ENCODE peak calls at places on chromosomes 3 and 15, in ten cellular contexts. V is anterior cingulate cortex, H is putamen, T is GM23248, S is nucleus accumbens, B is substantia nigra, W is retina, Y is cardiac fibroblast, K is globus pallidus, L is posterior cingulate gyrus. X is an unnamed sample.

GRCh38 chr3:50627407-50628051 is 10.6 kb downstream of the MAPKAPK3 start:
- DNase-seq in V (peak; percentile 13), H (no peak), T (peak; percentile 92), S (no peak), B (peak; percentile 50), W (peak; percentile 42), Y (peak; percentile 40), K (no peak), L (peak; percentile 52), X (peak; percentile 69)

GRCh38 chr15:101156509-101157159 is 95.2 kb downstream of the CHSY1 start:
- DNase-seq in V (no peak), H (no peak), T (no peak), S (no peak), B (no peak), W (no peak), Y (no peak), K (no peak), L (no peak), X (peak; percentile 56)

GRCh38 chr15:42457445-42458442 is 33.2 kb downstream of the ZNF106 start:
- DNase-seq in V (peak; percentile 5), H (peak; percentile 59), T (peak; percentile 93), S (no peak), B (no peak), W (peak; percentile 50), Y (peak; percentile 98), K (peak; percentile 78), L (peak; percentile 9), X (peak; percentile 94)

GRCh38 chr15:42141795-42142667 is 14.4 kb downstream of the PLA2G4F start:
- DNase-seq in V (no peak), H (no peak), T (no peak), S (no peak), B (no peak), W (no peak), Y (no peak), K (no peak), L (no peak), X (no peak)

GRCh38 chr15:89845305-89845893 is 30.7 kb upstream of the ANPEP start:
- DNase-seq in V (no peak), H (no peak), T (peak; percentile 88), S (no peak), B (no peak), W (no peak), Y (peak; percentile 90), K (no peak), L (no peak), X (peak; percentile 92)

GRCh38 chr3:10090181-10090580 is 17.9 kb downstream of the FANCD2OS start:
- DNase-seq in V (no peak), H (no peak), T (no peak), S (no peak), B (no peak), W (no peak), Y (no peak), K (no peak), L (no peak), X (no peak)

GRCh38 chr3:187871204-187871591 is 125.9 kb upstream of the BCL6 start:
- DNase-seq in V (no peak), H (no peak), T (no peak), S (no peak), B (no peak), W (no peak), Y (no peak), K (no peak), L (no peak), X (no peak)

GRCh38 chr15:54033954-54034458 is 55.8 kb downstream of the UNC13C start:
- DNase-seq in V (no peak), H (no peak), T (no peak), S (no peak), B (no peak), W (no peak), Y (no peak), K (no peak), L (no peak), X (no peak)

GRCh38 chr15:70508561-70509281 is 254.6 kb downstream of the UACA start:
- DNase-seq in V (no peak), H (no peak), T (peak; percentile 87), S (no peak), B (no peak), W (no peak), Y (peak; percentile 89), K (no peak), L (no peak), X (peak; percentile 88)

GRCh38 chr15:28128036-28128435 is 28.9 kb upstream of the OCA2 start:
- DNase-seq in V (peak; percentile 79), H (peak; percentile 80), T (no peak), S (peak; percentile 48), B (peak; percentile 85), W (no peak), Y (no peak), K (peak; percentile 87), L (peak; percentile 79), X (no peak)

GRCh38 chr3:120111898-120112297 is 17.7 kb upstream of the GSK3B start:
- DNase-seq in V (no peak), H (no peak), T (no peak), S (no peak), B (no peak), W (no peak), Y (no peak), K (no peak), L (no peak), X (no peak)

GRCh38 chr3:41330465-41330864 is 131.2 kb downstream of the CTNNB1 start:
- DNase-seq in V (no peak), H (no peak), T (no peak), S (no peak), B (no peak), W (no peak), Y (peak; percentile 22), K (no peak), L (no peak), X (peak; percentile 47)

GRCh38 chr3:99808163-99808794 is 9.4 kb upstream of the CMSS1 start:
- DNase-seq in V (no peak), H (peak; percentile 29), T (peak; percentile 80), S (no peak), B (no peak), W (peak; percentile 57), Y (peak; percentile 90), K (peak; percentile 34), L (no peak), X (peak; percentile 84)

GRCh38 chr3:23950303-23950702 is 5.2 kb downstream of the NR1D2 start:
- DNase-seq in V (no peak), H (no peak), T (no peak), S (no peak), B (no peak), W (no peak), Y (no peak), K (no peak), L (no peak), X (no peak)

GRCh38 chr3:52537726-52538421 is 1.5 kb downstream of the UQCC5 start:
- DNase-seq in V (no peak), H (no peak), T (peak; percentile 17), S (no peak), B (no peak), W (no peak), Y (no peak), K (no peak), L (no peak), X (no peak)

GRCh38 chr15:26771917-26772587 is 814 bp downstream of the GABRB3 start:
- DNase-seq in V (peak; percentile 52), H (peak; percentile 52), T (peak; percentile 20), S (peak; percentile 40), B (peak; percentile 17), W (peak; percentile 87), Y (no peak), K (peak; percentile 13), L (peak; percentile 46), X (no peak)

GRCh38 chr15:68560501-68561113 is 18.2 kb upstream of the CORO2B start:
- DNase-seq in V (no peak), H (no peak), T (no peak), S (no peak), B (no peak), W (peak; percentile 67), Y (no peak), K (no peak), L (no peak), X (no peak)

GRCh38 chr3:18559323-18559972 is 134.3 kb upstream of the SATB1 start:
- DNase-seq in V (no peak), H (peak; percentile 6), T (peak; percentile 57), S (no peak), B (no peak), W (peak; percentile 30), Y (peak; percentile 30), K (peak; percentile 11), L (no peak), X (no peak)

GRCh38 chr3:114879059-114880031 is 267.7 kb downstream of the ZBTB20 start:
- DNase-seq in V (no peak), H (no peak), T (peak; percentile 82), S (no peak), B (no peak), W (no peak), Y (peak; percentile 38), K (no peak), L (no peak), X (peak; percentile 77)

GRCh38 chr15:68565701-68566100 is 13.1 kb upstream of the CORO2B start:
- DNase-seq in V (no peak), H (no peak), T (no peak), S (no peak), B (no peak), W (no peak), Y (no peak), K (no peak), L (no peak), X (no peak)

GRCh38 chr15:57375827-57376694 is at the start of gene CGNL1:
- DNase-seq in V (no peak), H (no peak), T (peak; percentile 71), S (no peak), B (peak; percentile 36), W (peak; percentile 59), Y (peak; percentile 59), K (no peak), L (peak; percentile 17), X (no peak)

GRCh38 chr15:77821188-77821958 is 188.7 kb upstream of the LINGO1 start:
- DNase-seq in V (peak; percentile 64), H (peak; percentile 67), T (peak; percentile 79), S (peak; percentile 43), B (peak; percentile 60), W (peak; percentile 88), Y (peak; percentile 65), K (peak; percentile 62), L (peak; percentile 85), X (peak; percentile 47)

X was measured in IMR-90.